ENCODE peak calls at places on chromosomes 11 and 22, in four cellular contexts. C is HuH-7; A is mucosa of descending colon; Z is activated effector memory CD4-positive, alpha-beta T cell treated with anti-CD3 and anti-CD28 coated beads, Interleukin-2, amount 50 U/mL, for 16 hours. N is an unnamed sample.

GRCh38 chr11:66192181-66192888 is 76.1 kb upstream of the RAB1B start:
- DNase-seq in C (no peak), A (no peak), Z (no peak), N (no peak)

GRCh38 chr11:8930456-8931175 is 2.1 kb downstream of the C11orf16 start:
- DNase-seq in C (no peak), A (no peak), Z (no peak), N (no peak)

GRCh38 chr22:36775966-36776669 is at the start of gene IFT27:
- DNase-seq in C (peak), A (peak), Z (peak), N (peak)

GRCh38 chr11:119567667-119568582 is 145.0 kb upstream of the THY1 start:
- DNase-seq in C (no peak), A (peak), Z (no peak), N (no peak)

GRCh38 chr11:9817191-9817590 is 153.3 kb downstream of the SWAP70 start:
- DNase-seq in C (no peak), A (no peak), Z (no peak), N (no peak)

GRCh38 chr11:69493931-69494821 is 12.7 kb downstream of the LINC01488 start:
- DNase-seq in C (no peak), A (no peak), Z (no peak), N (no peak)

GRCh38 chr11:46391578-46392420 is at the start of gene CHRM4:
- DNase-seq in C (peak), A (no peak), Z (no peak), N (peak)

GRCh38 chr11:105000167-105000566 is 22.8 kb downstream of the CASP5 start:
- DNase-seq in C (no peak), A (no peak), Z (no peak), N (peak)

GRCh38 chr11:122137081-122137793 is 21.2 kb upstream of the BLID start:
- DNase-seq in C (no peak), A (no peak), Z (no peak), N (no peak)

GRCh38 chr22:30276041-30276440 is 9.4 kb upstream of the OSM start:
- DNase-seq in C (no peak), A (no peak), Z (no peak), N (no peak)

GRCh38 chr11:2395211-2395730 is 5.3 kb upstream of the TSSC4 start:
- DNase-seq in C (no peak), A (no peak), Z (no peak), N (no peak)

GRCh38 chr11:7944123-7944522 is 2.6 kb upstream of the OR10A3 start:
- DNase-seq in C (no peak), A (no peak), Z (no peak), N (no peak)

GRCh38 chr11:46315783-46316563 is 31.3 kb upstream of the DGKZ start:
- DNase-seq in C (no peak), A (peak), Z (no peak), N (no peak)

GRCh38 chr11:126375726-126376125 is 20.2 kb downstream of the ST3GAL4 start:
- DNase-seq in C (no peak), A (no peak), Z (no peak), N (no peak)

GRCh38 chr22:38467904-38468760 is at the start of gene KDELR3:
- DNase-seq in C (no peak), A (peak), Z (peak), N (peak)

GRCh38 chr11:76698321-76699043 is 27.9 kb upstream of the LRRC32 start:
- DNase-seq in C (peak), A (no peak), Z (no peak), N (peak)

GRCh38 chr22:25656724-25657123 is 85.3 kb upstream of the MYO18B start:
- DNase-seq in C (no peak), A (no peak), Z (no peak), N (no peak)

GRCh38 chr11:57330029-57330428 is 5.3 kb upstream of the TNKS1BP1 start:
- DNase-seq in C (no peak), A (no peak), Z (no peak), N (no peak)

GRCh38 chr11:118998822-118999221 is 884 bp downstream of the CENATAC start:
- DNase-seq in C (no peak), A (no peak), Z (no peak), N (no peak)

GRCh38 chr11:57325735-57326048 is 940 bp upstream of the TNKS1BP1 start:
- DNase-seq in C (peak), A (peak), Z (no peak), N (peak)

GRCh38 chr11:125688066-125688465 is 7.4 kb upstream of the ACRV1 start:
- DNase-seq in C (no peak), A (no peak), Z (no peak), N (no peak)

GRCh38 chr11:117232022-117232878 is at the start of the genes PCSK7 and RNF214:
- DNase-seq in C (peak), A (peak), Z (peak), N (peak)

GRCh38 chr11:34146411-34146810 is 41.0 kb downstream of the NAT10 start:
- DNase-seq in C (no peak), A (no peak), Z (peak), N (no peak)

GRCh38 chr11:132895340-132895739 is 637.0 kb downstream of the OPCML start:
- DNase-seq in C (no peak), A (no peak), Z (no peak), N (no peak)

GRCh38 chr11:12113294-12113693 is 2.9 kb downstream of the MICAL2 start:
- DNase-seq in C (no peak), A (no peak), Z (no peak), N (no peak)

N was measured in HEK293T.